ENCODE peak calls at places on chromosome 14, in seven cellular contexts. One of them, this sample, is unnamed.

GRCh38 chr14:69313176-69313575 is 53.2 kb downstream of the GALNT16 start:
- DNase-seq in MM.1S: no peak
- DNase-seq in GM23248: no peak
- DNase-seq in GM12878: no peak
- DNase-seq in transverse colon: no peak
- DNase-seq in NT2/D1: no peak
- DNase-seq in tibial artery: no peak
- DNase-seq in this sample: no peak

GRCh38 chr14:102063092-102063807 is 23.6 kb downstream of the HSP90AA1 start:
- DNase-seq in GM12878: peak; percentile 31
- DNase-seq in tibial artery: peak; percentile 87
- DNase-seq in NT2/D1: no peak
- DNase-seq in MM.1S: peak; percentile 67
- DNase-seq in GM23248: peak; percentile 93
- DNase-seq in transverse colon: peak; percentile 90
- DNase-seq in this sample: peak; percentile 74

GRCh38 chr14:93045211-93045674 is 70.5 kb downstream of the ITPK1 start:
- DNase-seq in tibial artery: no peak
- DNase-seq in GM23248: no peak
- DNase-seq in MM.1S: no peak
- DNase-seq in transverse colon: no peak
- DNase-seq in NT2/D1: peak; percentile 75
- DNase-seq in GM12878: no peak
- DNase-seq in this sample: peak; percentile 84

GRCh38 chr14:94009767-94010166 is 12.7 kb downstream of the CCDC197 start:
- DNase-seq in NT2/D1: no peak
- DNase-seq in transverse colon: no peak
- DNase-seq in MM.1S: peak; percentile 86
- DNase-seq in GM23248: peak; percentile 64
- DNase-seq in GM12878: peak; percentile 25
- DNase-seq in tibial artery: no peak
- DNase-seq in this sample: peak; percentile 56

GRCh38 chr14:105448706-105449111 is 25.9 kb upstream of the CRIP2 start:
- DNase-seq in tibial artery: peak; percentile 59
- DNase-seq in GM12878: no peak
- DNase-seq in GM23248: peak; percentile 84
- DNase-seq in MM.1S: no peak
- DNase-seq in transverse colon: peak; percentile 66
- DNase-seq in NT2/D1: peak; percentile 15
- DNase-seq in this sample: peak; percentile 66

GRCh38 chr14:73027984-73028383 is 1.1 kb upstream of the ZFYVE1 start:
- DNase-seq in GM23248: no peak
- DNase-seq in GM12878: no peak
- DNase-seq in tibial artery: no peak
- DNase-seq in NT2/D1: no peak
- DNase-seq in transverse colon: no peak
- DNase-seq in MM.1S: no peak
- DNase-seq in this sample: no peak

GRCh38 chr14:86654558-86655184 is 1124.7 kb downstream of the FLRT2 start:
- DNase-seq in GM12878: no peak
- DNase-seq in transverse colon: peak; percentile 35
- DNase-seq in tibial artery: peak; percentile 37
- DNase-seq in MM.1S: peak; percentile 35
- DNase-seq in GM23248: peak; percentile 20
- DNase-seq in NT2/D1: peak; percentile 44
- DNase-seq in this sample: peak; percentile 82

GRCh38 chr14:23610090-23610814 is 25.9 kb upstream of the DHRS2 start:
- DNase-seq in NT2/D1: no peak
- DNase-seq in GM12878: no peak
- DNase-seq in transverse colon: no peak
- DNase-seq in GM23248: no peak
- DNase-seq in tibial artery: no peak
- DNase-seq in MM.1S: no peak
- DNase-seq in this sample: no peak

GRCh38 chr14:60179296-60179924 is 14.2 kb upstream of the DHRS7 start:
- DNase-seq in GM12878: no peak
- DNase-seq in MM.1S: no peak
- DNase-seq in GM23248: peak; percentile 49
- DNase-seq in tibial artery: no peak
- DNase-seq in transverse colon: no peak
- DNase-seq in NT2/D1: no peak
- DNase-seq in this sample: no peak

DNA sequence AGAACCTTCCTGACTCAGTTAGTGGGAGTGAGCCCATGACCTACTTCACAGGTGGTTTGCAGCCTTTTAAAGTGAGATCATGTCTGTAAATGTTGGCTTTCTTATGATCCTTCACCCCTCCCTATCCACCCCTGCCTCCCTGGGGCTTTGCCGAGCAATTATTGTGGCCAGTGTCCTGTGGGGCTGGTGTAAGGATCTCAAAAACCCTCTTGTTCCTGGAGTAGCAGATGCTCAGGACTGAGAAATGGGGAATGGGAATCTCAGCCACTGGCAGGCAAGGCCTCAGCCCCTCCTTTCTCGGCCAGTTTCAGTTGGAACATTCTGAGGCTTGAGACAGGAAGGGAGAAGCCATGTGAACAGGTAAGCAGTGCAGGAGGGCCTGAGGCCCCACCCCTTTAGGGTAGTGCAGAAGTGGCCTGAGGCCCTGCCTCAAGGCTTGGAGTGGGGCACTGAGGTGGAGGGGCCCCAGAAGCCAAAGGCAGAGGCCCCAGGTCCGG is 53.8 kb downstream of the PLEKHG3 start:
- DNase-seq in transverse colon: peak; percentile 39
- DNase-seq in MM.1S: no peak
- DNase-seq in GM23248: peak; percentile 35
- DNase-seq in tibial artery: no peak
- DNase-seq in GM12878: no peak
- DNase-seq in NT2/D1: no peak
- DNase-seq in this sample: no peak
- H3K4me1 ChIP-seq in transverse colon: peaks cover 47% of the 10 kb centered on the region
- H3K4me1 ChIP-seq in MM.1S: no peaks in the 10 kb centered on the region
- H3K4me1 ChIP-seq in GM23248: peaks cover 33% of the 10 kb centered on the region
- H3K4me1 ChIP-seq in tibial artery: peaks cover 47% of the 10 kb centered on the region
- H3K4me1 ChIP-seq in GM12878: no peaks in the 10 kb centered on the region
- H3K4me1 ChIP-seq in NT2/D1: peaks cover 15% of the 10 kb centered on the region
- H3K4me1 ChIP-seq in this sample: peaks cover 36% of the 10 kb centered on the region

GRCh38 chr14:52845079-52845478 is 53.7 kb upstream of the GNPNAT1 start:
- DNase-seq in MM.1S: no peak
- DNase-seq in tibial artery: no peak
- DNase-seq in transverse colon: no peak
- DNase-seq in GM12878: no peak
- DNase-seq in GM23248: no peak
- DNase-seq in NT2/D1: no peak
- DNase-seq in this sample: no peak

GRCh38 chr14:52840916-52841315 is 49.5 kb upstream of the GNPNAT1 start:
- DNase-seq in transverse colon: no peak
- DNase-seq in GM12878: no peak
- DNase-seq in GM23248: peak; percentile 95
- DNase-seq in MM.1S: no peak
- DNase-seq in NT2/D1: no peak
- DNase-seq in tibial artery: peak; percentile 56
- DNase-seq in this sample: no peak

GRCh38 chr14:52848626-52849025 is 57.2 kb upstream of the GNPNAT1 start:
- DNase-seq in GM23248: no peak
- DNase-seq in tibial artery: no peak
- DNase-seq in GM12878: no peak
- DNase-seq in transverse colon: no peak
- DNase-seq in NT2/D1: no peak
- DNase-seq in MM.1S: no peak
- DNase-seq in this sample: no peak

DNA sequence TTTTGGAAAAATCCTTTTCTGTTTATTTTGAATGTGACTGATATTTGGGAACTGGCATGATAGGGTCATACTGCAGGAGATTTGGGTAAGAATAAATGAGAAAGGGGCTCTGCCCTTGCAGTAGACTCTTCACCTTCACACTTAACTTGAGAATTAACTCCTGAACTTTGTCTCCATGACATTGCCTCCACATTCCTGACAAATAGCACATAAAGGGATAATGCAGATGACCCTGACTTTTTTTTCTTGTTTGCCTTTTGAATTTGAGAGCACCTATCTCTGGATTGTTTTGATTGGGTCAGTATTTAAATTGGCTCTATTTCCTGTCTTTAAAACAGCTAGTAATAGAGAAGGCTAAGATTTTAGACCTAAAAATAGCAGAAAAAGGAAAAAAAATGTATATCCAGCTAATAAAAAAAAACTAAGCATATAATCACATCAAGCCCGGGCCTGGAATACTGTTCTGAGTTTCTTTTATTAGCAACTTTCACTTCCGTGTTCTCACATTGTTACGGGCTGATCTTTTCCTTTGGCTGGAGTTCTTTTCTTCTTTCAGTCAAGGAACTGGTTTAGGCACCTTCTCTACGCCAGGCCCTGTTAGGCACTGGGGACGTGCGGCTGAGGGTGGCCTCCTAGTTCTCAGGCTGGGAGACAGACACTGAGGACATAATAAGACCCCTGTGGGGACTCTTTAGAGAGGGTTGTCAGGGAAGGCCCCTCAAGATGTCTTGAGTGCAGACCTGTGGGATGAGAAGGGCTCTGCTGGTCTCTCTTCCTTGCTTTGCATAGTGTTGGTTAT is 53.1 kb upstream of the GNPNAT1 start:
- DNase-seq in GM23248: peak; percentile 37
- DNase-seq in tibial artery: peak; percentile 22
- DNase-seq in GM12878: no peak
- DNase-seq in NT2/D1: peak; percentile 32
- DNase-seq in transverse colon: no peak
- DNase-seq in MM.1S: no peak
- DNase-seq in this sample: peak; percentile 31
- H3K4me1 ChIP-seq in GM23248: peaks cover 22% of the 10 kb centered on the region
- H3K4me1 ChIP-seq in tibial artery: peaks cover 15% of the 10 kb centered on the region
- H3K4me1 ChIP-seq in GM12878: no peaks in the 10 kb centered on the region
- H3K4me1 ChIP-seq in NT2/D1: no peaks in the 10 kb centered on the region
- H3K4me1 ChIP-seq in transverse colon: peaks cover 8% of the 10 kb centered on the region
- H3K4me1 ChIP-seq in MM.1S: no peaks in the 10 kb centered on the region
- H3K4me1 ChIP-seq in this sample: peaks cover 12% of the 10 kb centered on the region

GRCh38 chr14:35366048-35366428 is 38.5 kb downstream of the NFKBIA start:
- DNase-seq in tibial artery: no peak
- DNase-seq in GM12878: no peak
- DNase-seq in NT2/D1: no peak
- DNase-seq in GM23248: peak; percentile 87
- DNase-seq in MM.1S: no peak
- DNase-seq in transverse colon: no peak
- DNase-seq in this sample: no peak

GRCh38 chr14:35362911-35363374 is 41.6 kb downstream of the NFKBIA start:
- DNase-seq in tibial artery: no peak
- DNase-seq in MM.1S: no peak
- DNase-seq in transverse colon: no peak
- DNase-seq in NT2/D1: no peak
- DNase-seq in GM12878: no peak
- DNase-seq in GM23248: no peak
- DNase-seq in this sample: no peak

GRCh38 chr14:35366521-35366976 is 38.0 kb downstream of the NFKBIA start:
- DNase-seq in GM23248: no peak
- DNase-seq in MM.1S: no peak
- DNase-seq in transverse colon: no peak
- DNase-seq in GM12878: no peak
- DNase-seq in NT2/D1: no peak
- DNase-seq in tibial artery: no peak
- DNase-seq in this sample: no peak

GRCh38 chr14:35367056-35367372 is 37.5 kb downstream of the NFKBIA start:
- DNase-seq in GM12878: no peak
- DNase-seq in tibial artery: no peak
- DNase-seq in transverse colon: no peak
- DNase-seq in NT2/D1: no peak
- DNase-seq in MM.1S: no peak
- DNase-seq in GM23248: no peak
- DNase-seq in this sample: no peak

DNA sequence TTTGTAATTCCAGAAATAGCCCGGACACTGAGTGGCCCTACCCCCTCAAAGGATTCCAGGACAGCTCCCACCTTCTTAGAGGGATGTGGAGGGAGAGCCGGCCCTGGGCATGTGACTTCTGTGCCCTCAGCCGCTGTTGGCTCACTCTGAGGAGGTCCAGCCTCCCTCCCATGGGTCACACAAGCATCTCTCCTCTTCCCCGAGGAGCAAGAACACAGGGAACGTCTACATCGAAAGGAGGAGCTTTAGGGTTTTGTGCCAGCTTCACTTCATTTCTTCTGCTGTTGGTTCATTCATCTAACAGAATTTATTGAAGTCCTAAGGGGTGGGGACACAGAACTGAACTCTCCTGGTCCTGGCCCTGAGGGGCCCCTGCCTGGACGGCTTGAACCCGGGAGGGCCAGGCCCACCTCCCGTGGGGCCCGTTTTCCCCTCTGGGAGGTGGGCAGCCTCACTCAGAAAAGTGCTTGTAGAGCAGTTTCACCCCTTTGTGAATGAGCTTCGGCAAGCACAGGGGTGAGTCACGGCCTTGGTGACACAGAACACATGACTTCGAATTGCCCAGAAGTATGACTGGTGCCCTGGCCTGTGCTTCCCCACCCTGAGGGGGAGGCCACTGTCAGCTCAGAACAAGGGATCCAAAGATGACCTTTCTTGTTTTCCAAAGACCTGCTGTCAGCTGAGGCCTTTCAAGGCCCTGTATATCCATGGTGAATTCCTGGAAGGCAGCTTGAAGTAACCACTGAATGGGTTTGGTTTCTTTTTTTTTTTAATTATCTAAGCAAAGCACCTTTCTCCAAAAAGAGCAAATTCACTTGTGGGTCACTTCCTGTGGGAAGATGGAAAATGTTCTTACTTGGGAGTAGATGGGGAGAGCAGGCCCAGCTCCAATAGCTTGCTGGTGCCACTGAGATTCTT is 39.2 kb downstream of the NFKBIA start:
- DNase-seq in GM12878: no peak
- DNase-seq in MM.1S: peak; percentile 41
- DNase-seq in transverse colon: peak; percentile 68
- DNase-seq in tibial artery: peak; percentile 91
- DNase-seq in NT2/D1: no peak
- DNase-seq in GM23248: peak; percentile 97
- DNase-seq in this sample: peak; percentile 76
- H3K4me1 ChIP-seq in GM12878: peaks cover 43% of the 10 kb centered on the region
- H3K4me1 ChIP-seq in MM.1S: peaks cover 10% of the 10 kb centered on the region
- H3K4me1 ChIP-seq in transverse colon: peaks cover 7% of the 10 kb centered on the region
- H3K4me1 ChIP-seq in tibial artery: peaks cover 32% of the 10 kb centered on the region
- H3K4me1 ChIP-seq in NT2/D1: peaks cover 8% of the 10 kb centered on the region
- H3K4me1 ChIP-seq in GM23248: peaks cover 32% of the 10 kb centered on the region
- H3K4me1 ChIP-seq in this sample: peaks cover 31% of the 10 kb centered on the region

DNA sequence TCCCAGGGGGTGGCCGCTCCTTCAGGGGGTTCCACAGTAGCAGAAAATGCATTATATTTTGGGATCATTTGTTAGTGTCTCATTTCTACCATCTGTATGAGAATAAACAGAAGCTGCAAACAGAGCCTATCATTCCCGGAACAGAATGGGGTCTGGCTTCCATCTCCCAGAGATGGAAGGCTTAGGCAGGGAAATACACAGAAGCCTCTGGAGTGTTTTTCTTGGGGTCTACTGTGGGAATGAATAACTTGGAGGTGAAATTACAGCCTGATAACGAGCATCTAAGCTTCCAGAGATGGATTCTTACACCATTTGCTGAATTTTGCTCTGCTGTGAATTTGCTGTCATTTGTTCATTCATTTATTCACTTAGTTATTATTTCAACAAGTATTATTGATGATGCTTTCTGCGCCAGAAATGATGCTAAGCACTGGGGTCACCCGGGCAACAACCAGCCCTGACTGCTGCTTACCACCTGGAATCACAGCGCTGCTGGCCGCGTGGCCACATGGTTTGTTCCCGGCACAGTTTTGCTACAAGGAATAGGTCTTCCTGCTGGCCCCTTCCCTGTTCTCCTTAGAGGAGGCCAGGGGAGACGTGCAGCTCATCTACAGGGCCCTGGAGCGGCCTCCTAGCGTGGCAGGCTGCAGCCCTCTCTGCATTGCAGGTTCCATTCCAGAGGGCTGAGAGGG is 6.9 kb downstream of the JDP2 start:
- DNase-seq in GM12878: no peak
- DNase-seq in NT2/D1: no peak
- DNase-seq in GM23248: no peak
- DNase-seq in MM.1S: no peak
- DNase-seq in transverse colon: no peak
- DNase-seq in tibial artery: no peak
- DNase-seq in this sample: no peak
- H3K4me1 ChIP-seq in GM12878: peaks cover 51% of the 10 kb centered on the region
- H3K4me1 ChIP-seq in NT2/D1: no peaks in the 10 kb centered on the region
- H3K4me1 ChIP-seq in GM23248: peaks cover 44% of the 10 kb centered on the region
- H3K4me1 ChIP-seq in MM.1S: no peaks in the 10 kb centered on the region
- H3K4me1 ChIP-seq in transverse colon: peaks cover 32% of the 10 kb centered on the region
- H3K4me1 ChIP-seq in tibial artery: peaks cover 25% of the 10 kb centered on the region
- H3K4me1 ChIP-seq in this sample: peaks cover 11% of the 10 kb centered on the region